ENCODE peak calls at places on chromosomes 13 and 19, in five cellular contexts. B is GM23338; K is CD8-positive, alpha-beta memory T cell; I is heart left ventricle; S is CD8-positive, alpha-beta T cell. M is an unnamed sample.

GRCh38 chr13:29677627-29678026 is 82.1 kb upstream of the SLC7A1 start:
- DNase-seq in B (no peak), K (no peak), I (no peak), S (no peak), M (no peak)

GRCh38 chr19:3710265-3710812 is 2.2 kb downstream of the TJP3 start:
- DNase-seq in B (peak; percentile 68), K (no peak), I (peak; percentile 87), S (no peak), M (peak; percentile 100)

GRCh38 chr19:4326215-4326836 is 12.3 kb downstream of the STAP2 start:
- DNase-seq in B (no peak), K (no peak), I (no peak), S (no peak), M (no peak)

GRCh38 chr13:86945596-86945995 is 725.6 kb upstream of the SLITRK5 start:
- DNase-seq in B (no peak), K (no peak), I (no peak), S (no peak), M (peak; percentile 34)

GRCh38 chr13:113860579-113861432 is 3.1 kb downstream of the GAS6 start:
- DNase-seq in B (peak; percentile 87), K (no peak), I (no peak), S (no peak), M (peak; percentile 92)

GRCh38 chr19:40995355-40995754 is 4.3 kb downstream of the CYP2B6 start:
- DNase-seq in B (no peak), K (no peak), I (no peak), S (no peak), M (no peak)

GRCh38 chr13:59673301-59673700 is 490.4 kb downstream of the DIAPH3 start:
- DNase-seq in B (no peak), K (no peak), I (no peak), S (no peak), M (no peak)

GRCh38 chr13:112785419-112785856 is 95.6 kb downstream of the ATP11A start:
- DNase-seq in B (no peak), K (no peak), I (no peak), S (peak; percentile 3), M (no peak)

GRCh38 chr19:40726279-40726678 is 9.4 kb downstream of the ITPKC start:
- DNase-seq in B (no peak), K (no peak), I (no peak), S (no peak), M (no peak)

GRCh38 chr13:109156181-109156935 is 526.9 kb downstream of the MYO16 start:
- DNase-seq in B (no peak), K (no peak), I (peak; percentile 53), S (no peak), M (no peak)

GRCh38 chr19:27720155-27720554 is 1492.8 kb downstream of the UQCRFS1 start:
- DNase-seq in B (no peak), K (no peak), I (no peak), S (no peak), M (no peak)

GRCh38 chr13:113764793-113765190 is 5.8 kb downstream of the TMEM255B start:
- DNase-seq in B (no peak), K (no peak), I (no peak), S (no peak), M (no peak)

GRCh38 chr19:57506163-57506562 is 6.4 kb downstream of the ZNF773 start:
- DNase-seq in B (no peak), K (no peak), I (no peak), S (no peak), M (no peak)
- H3K36me3 ChIP-seq in B (peaks cover 15% of the 10 kb centered on the region), K (peaks cover 38% of the 10 kb centered on the region), I (peaks cover 66% of the 10 kb centered on the region), S (peaks cover 42% of the 10 kb centered on the region), M (peaks cover 24% of the 10 kb centered on the region)

DNA sequence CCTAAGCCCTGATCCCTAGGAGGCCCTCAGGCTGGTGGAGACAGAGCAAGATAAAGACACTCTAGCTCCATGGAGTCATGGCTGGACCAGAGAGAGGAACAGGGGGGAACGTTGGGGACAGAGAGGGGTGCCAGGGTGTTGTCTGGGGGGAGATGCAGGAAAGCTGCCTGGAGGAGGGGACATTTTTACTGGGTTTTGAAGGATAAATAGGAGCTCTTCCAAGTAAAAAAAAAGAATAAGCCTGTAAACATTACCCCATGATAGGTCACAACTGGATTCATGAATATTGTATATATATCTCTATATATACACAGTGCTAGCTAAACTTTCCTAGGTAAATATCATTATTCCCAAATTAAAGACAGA is 714 bp downstream of the HSH2D start:
- DNase-seq in B (no peak), K (no peak), I (no peak), S (no peak), M (no peak)
- H3K4me3 ChIP-seq in B (no peak overlapping the region), K (peak overlapping the region; percentile 90), I (peak overlapping the region; percentile 31), S (peak overlapping the region; percentile 70), M (peak overlapping the region; percentile 57)

GRCh38 chr19:44232867-44233266 is 20.5 kb downstream of the ZNF227 start:
- DNase-seq in B (no peak), K (no peak), I (no peak), S (no peak), M (no peak)
- H3K36me3 ChIP-seq in B (peaks cover 56% of the 10 kb centered on the region), K (peaks cover 76% of the 10 kb centered on the region), I (peaks cover 98% of the 10 kb centered on the region), S (peaks cover 71% of the 10 kb centered on the region), M (peaks cover 52% of the 10 kb centered on the region)

DNA sequence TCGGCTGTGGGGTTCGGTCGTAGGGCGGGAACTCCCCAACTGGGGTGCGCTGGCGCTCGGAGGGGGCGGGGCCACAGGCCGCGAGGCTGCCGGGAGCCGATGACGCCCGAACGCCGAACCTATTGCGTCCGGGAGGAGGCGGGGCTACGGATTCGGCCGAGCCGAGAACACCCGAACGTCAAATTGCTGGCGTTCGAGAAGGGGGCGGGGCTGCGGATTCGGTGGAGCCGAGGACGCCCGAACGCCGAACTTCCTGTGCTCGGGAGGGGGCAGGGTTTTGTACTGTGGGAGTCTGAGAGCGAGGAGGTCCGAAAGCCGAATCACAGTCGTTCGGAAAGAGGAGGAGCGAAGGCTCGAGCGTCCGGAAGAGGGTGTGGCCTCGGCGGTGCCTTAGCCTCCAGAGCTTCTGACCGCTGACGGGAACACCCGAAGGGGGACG is 586 bp upstream of the TSEN34 start:
- DNase-seq in B (peak; percentile 99), K (peak; percentile 100), I (peak; percentile 99), S (peak; percentile 100), M (peak; percentile 99)
- H3K4me3 ChIP-seq in B (peak overlapping the region; percentile 97), K (peak overlapping the region; percentile 85), I (peak overlapping the region; percentile 68), S (peak overlapping the region; percentile 76), M (no peak overlapping the region)

GRCh38 chr19:5691205-5691929 is 1.3 kb downstream of the RPL36 start:
- DNase-seq in B (peak; percentile 47), K (peak; percentile 28), I (peak; percentile 83), S (peak; percentile 36), M (peak; percentile 66)

GRCh38 chr19:5692785-5693194 is 2.7 kb downstream of the RPL36 start:
- DNase-seq in B (no peak), K (no peak), I (no peak), S (no peak), M (no peak)

GRCh38 chr19:5693195-5694166 is 3.4 kb downstream of the RPL36 start:
- DNase-seq in B (no peak), K (no peak), I (no peak), S (no peak), M (no peak)

GRCh38 chr19:5690955-5691204 is 785 bp downstream of the RPL36 start:
- DNase-seq in B (no peak), K (no peak), I (no peak), S (no peak), M (peak; percentile 32)

GRCh38 chr19:5691930-5692784 is 2.1 kb downstream of the RPL36 start:
- DNase-seq in B (peak; percentile 4), K (no peak), I (no peak), S (no peak), M (no peak)
- H3K36me3 ChIP-seq in B (no peaks in the 10 kb centered on the region), K (peaks cover 12% of the 10 kb centered on the region), I (peaks cover 57% of the 10 kb centered on the region), S (peaks cover 20% of the 10 kb centered on the region), M (peaks cover 3% of the 10 kb centered on the region)

GRCh38 chr19:2579678-2580280 is 103.9 kb downstream of the GADD45B start:
- DNase-seq in B (no peak), K (no peak), I (no peak), S (no peak), M (no peak)
- H3K4me3 ChIP-seq in B (peak overlapping the region; percentile 70), K (no peak overlapping the region), I (peak overlapping the region; percentile 75), S (peak overlapping the region; percentile 49), M (no peak overlapping the region)

M was measured in small intestine.